ENCODE peak calls at places on chromosomes 2 and 18, in four cellular contexts. One of them, this sample, is unnamed.

GRCh38 chr18:57730146-57730545 is 73.0 kb downstream of the ATP8B1 start:
- DNase-seq in ascending aorta: no peak
- DNase-seq in lung: no peak
- DNase-seq in dorsolateral prefrontal cortex: no peak
- DNase-seq in this sample: peak

GRCh38 chr2:48448274-48449061 is 81.5 kb upstream of the STON1 start:
- DNase-seq in ascending aorta: no peak
- DNase-seq in dorsolateral prefrontal cortex: no peak
- DNase-seq in lung: no peak
- DNase-seq in this sample: no peak

GRCh38 chr2:29765711-29766110 is 155.7 kb downstream of the ALK start:
- DNase-seq in dorsolateral prefrontal cortex: no peak
- DNase-seq in ascending aorta: no peak
- DNase-seq in lung: no peak
- DNase-seq in this sample: no peak

GRCh38 chr2:86194751-86195054 is 559 bp downstream of the IMMT start:
- DNase-seq in ascending aorta: peak
- DNase-seq in dorsolateral prefrontal cortex: peak
- DNase-seq in lung: peak
- DNase-seq in this sample: no peak

GRCh38 chr2:28447943-28448737 is 47.7 kb upstream of the PLB1 start:
- DNase-seq in lung: no peak
- DNase-seq in dorsolateral prefrontal cortex: no peak
- DNase-seq in ascending aorta: peak
- DNase-seq in this sample: no peak

GRCh38 chr2:215540646-215541045 is 104.8 kb upstream of the FN1 start:
- DNase-seq in ascending aorta: no peak
- DNase-seq in dorsolateral prefrontal cortex: no peak
- DNase-seq in lung: no peak
- DNase-seq in this sample: no peak

GRCh38 chr2:116833052-116833451 is 981.4 kb upstream of the DDX18 start:
- DNase-seq in lung: no peak
- DNase-seq in ascending aorta: no peak
- DNase-seq in dorsolateral prefrontal cortex: no peak
- DNase-seq in this sample: no peak

GRCh38 chr2:239433777-239434396 is 33.1 kb upstream of the HDAC4 start:
- DNase-seq in lung: no peak
- DNase-seq in ascending aorta: no peak
- DNase-seq in dorsolateral prefrontal cortex: no peak
- DNase-seq in this sample: no peak

GRCh38 chr2:176677746-176678145 is 408.5 kb downstream of the MTX2 start:
- DNase-seq in ascending aorta: no peak
- DNase-seq in lung: no peak
- DNase-seq in dorsolateral prefrontal cortex: no peak
- DNase-seq in this sample: no peak

GRCh38 chr2:178404380-178404767 is 46.6 kb downstream of the PRKRA start:
- DNase-seq in lung: no peak
- DNase-seq in dorsolateral prefrontal cortex: no peak
- DNase-seq in ascending aorta: no peak
- DNase-seq in this sample: no peak

GRCh38 chr2:239830718-239831271 is 194.3 kb downstream of the NDUFA10 start:
- DNase-seq in dorsolateral prefrontal cortex: peak
- DNase-seq in ascending aorta: peak
- DNase-seq in lung: peak
- DNase-seq in this sample: peak

GRCh38 chr2:13230221-13230620 is 513.5 kb downstream of the TRIB2 start:
- DNase-seq in dorsolateral prefrontal cortex: no peak
- DNase-seq in lung: no peak
- DNase-seq in ascending aorta: no peak
- DNase-seq in this sample: no peak

GRCh38 chr2:60961457-60961856 is 56.1 kb upstream of the PEX13 start:
- DNase-seq in dorsolateral prefrontal cortex: no peak
- DNase-seq in ascending aorta: no peak
- DNase-seq in lung: no peak
- DNase-seq in this sample: no peak

GRCh38 chr18:68275616-68276015 is 439.3 kb downstream of the TMX3 start:
- DNase-seq in lung: no peak
- DNase-seq in dorsolateral prefrontal cortex: no peak
- DNase-seq in ascending aorta: no peak
- DNase-seq in this sample: no peak

GRCh38 chr2:134372611-134373131 is 118.8 kb downstream of the MGAT5 start:
- DNase-seq in ascending aorta: no peak
- DNase-seq in dorsolateral prefrontal cortex: peak
- DNase-seq in lung: no peak
- DNase-seq in this sample: no peak

GRCh38 chr2:53863538-53864227 is 3.9 kb upstream of the GPR75 start:
- DNase-seq in lung: no peak
- DNase-seq in ascending aorta: no peak
- DNase-seq in dorsolateral prefrontal cortex: no peak
- DNase-seq in this sample: no peak

GRCh38 chr2:78978340-78978739 is 47.2 kb upstream of the REG3G start:
- DNase-seq in dorsolateral prefrontal cortex: no peak
- DNase-seq in lung: no peak
- DNase-seq in ascending aorta: no peak
- DNase-seq in this sample: no peak

GRCh38 chr18:70419526-70419925 is 130.7 kb downstream of the SOCS6 start:
- DNase-seq in ascending aorta: no peak
- DNase-seq in lung: no peak
- DNase-seq in dorsolateral prefrontal cortex: no peak
- DNase-seq in this sample: no peak

GRCh38 chr18:70420151-70420898 is 131.5 kb downstream of the SOCS6 start:
- DNase-seq in dorsolateral prefrontal cortex: no peak
- DNase-seq in ascending aorta: no peak
- DNase-seq in lung: no peak
- DNase-seq in this sample: no peak

GRCh38 chr18:70422061-70422965 is 133.5 kb downstream of the SOCS6 start:
- DNase-seq in ascending aorta: peak
- DNase-seq in dorsolateral prefrontal cortex: peak
- DNase-seq in lung: peak
- DNase-seq in this sample: no peak

GRCh38 chr18:70423120-70423519 is 134.3 kb downstream of the SOCS6 start:
- DNase-seq in lung: no peak
- DNase-seq in ascending aorta: no peak
- DNase-seq in dorsolateral prefrontal cortex: no peak
- DNase-seq in this sample: no peak

GRCh38 chr18:70421471-70421870 is 132.6 kb downstream of the SOCS6 start:
- DNase-seq in ascending aorta: no peak
- DNase-seq in dorsolateral prefrontal cortex: no peak
- DNase-seq in lung: no peak
- DNase-seq in this sample: no peak
- H3K27ac ChIP-seq in ascending aorta: peak
- H3K27ac ChIP-seq in dorsolateral prefrontal cortex: no peak
- H3K27ac ChIP-seq in lung: peak
- H3K27ac ChIP-seq in this sample: no peak

DNA sequence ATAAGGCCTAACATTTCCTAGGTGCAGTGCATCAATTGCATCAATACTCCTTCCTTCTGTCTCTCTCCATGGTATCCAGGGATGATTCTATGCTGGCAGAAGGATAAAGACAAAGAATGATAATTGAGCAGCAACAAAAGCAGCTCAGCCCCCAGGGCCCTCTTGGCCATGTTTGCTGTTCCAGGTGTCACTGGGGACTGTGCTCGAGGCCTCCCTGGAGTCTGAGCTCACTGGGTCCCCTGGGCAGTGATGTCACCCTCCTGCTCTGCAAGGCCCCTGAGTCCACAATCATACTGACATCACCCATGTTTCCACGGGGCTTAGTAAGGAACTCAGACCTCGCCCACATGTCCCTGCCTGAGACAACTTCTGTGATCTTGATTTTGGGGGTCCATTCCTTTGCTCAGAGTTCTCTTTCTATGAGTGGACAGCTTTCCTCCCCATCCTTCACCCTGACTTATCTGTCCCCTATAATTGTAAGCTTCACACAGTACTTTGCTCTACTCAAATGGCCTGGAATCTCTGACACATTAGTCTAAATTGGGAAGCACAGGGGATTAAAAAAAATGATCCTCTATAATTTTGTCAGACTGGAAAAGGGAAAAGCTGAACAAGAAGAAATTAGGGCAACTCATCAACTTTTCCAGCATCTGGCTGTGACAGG is 15.8 kb upstream of the EXOC6B start:
- DNase-seq in ascending aorta: no peak
- DNase-seq in dorsolateral prefrontal cortex: no peak
- DNase-seq in lung: no peak
- DNase-seq in this sample: no peak
- H3K27ac ChIP-seq in ascending aorta: no peak
- H3K27ac ChIP-seq in dorsolateral prefrontal cortex: no peak
- H3K27ac ChIP-seq in lung: no peak
- H3K27ac ChIP-seq in this sample: no peak

DNA sequence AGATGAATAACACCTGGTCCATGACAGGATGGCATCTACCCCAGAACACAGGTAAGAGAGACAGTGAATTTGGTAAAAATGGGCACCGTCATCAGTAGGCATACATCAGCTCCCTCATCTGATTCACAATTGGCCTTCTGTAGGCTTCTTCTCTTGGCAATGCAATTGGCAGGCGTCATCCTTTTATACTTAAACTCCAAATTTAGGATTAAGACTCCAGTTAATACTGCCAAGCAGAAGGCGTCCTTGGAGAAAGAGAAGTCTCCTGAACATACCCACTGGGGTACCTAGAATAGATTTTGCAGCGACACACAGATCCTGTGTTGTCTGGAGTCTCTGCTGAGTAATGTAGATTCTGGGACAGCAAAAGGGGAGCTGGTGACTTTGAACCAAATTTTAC is 628 bp upstream of the METAP1D start:
- DNase-seq in ascending aorta: no peak
- DNase-seq in dorsolateral prefrontal cortex: no peak
- DNase-seq in lung: no peak
- DNase-seq in this sample: no peak
- H3K27ac ChIP-seq in ascending aorta: no peak
- H3K27ac ChIP-seq in dorsolateral prefrontal cortex: peak
- H3K27ac ChIP-seq in lung: no peak
- H3K27ac ChIP-seq in this sample: no peak

DNA sequence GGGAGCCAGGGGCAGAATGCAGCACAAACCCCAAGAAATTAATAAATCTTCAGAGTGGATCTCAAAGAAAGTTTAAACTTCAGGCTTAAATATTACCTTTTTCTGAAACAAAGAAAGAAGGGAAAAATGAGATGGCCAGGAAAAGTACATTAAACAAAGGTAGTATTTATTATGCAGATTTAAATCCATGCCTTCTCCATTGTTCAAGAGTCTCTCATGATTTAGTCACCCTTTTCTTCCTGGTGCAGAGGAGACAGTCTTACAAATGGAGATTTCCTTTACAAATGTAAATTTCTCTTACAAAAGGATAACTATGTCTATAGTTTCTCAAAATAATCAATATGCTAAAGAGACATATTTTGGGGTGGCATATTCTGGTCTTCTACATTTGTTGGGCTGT is 33.4 kb upstream of the PPM1B start:
- DNase-seq in ascending aorta: no peak
- DNase-seq in lung: no peak
- DNase-seq in dorsolateral prefrontal cortex: no peak
- DNase-seq in this sample: no peak
- H3K27ac ChIP-seq in ascending aorta: peak
- H3K27ac ChIP-seq in lung: no peak
- H3K27ac ChIP-seq in dorsolateral prefrontal cortex: no peak
- H3K27ac ChIP-seq in this sample: peak

GRCh38 chr2:47061989-47062678 is 93.0 kb downstream of the STPG4 start:
- DNase-seq in ascending aorta: no peak
- DNase-seq in lung: no peak
- DNase-seq in dorsolateral prefrontal cortex: no peak
- DNase-seq in this sample: no peak

GRCh38 chr2:47064076-47064475 is 91.0 kb downstream of the STPG4 start:
- DNase-seq in dorsolateral prefrontal cortex: no peak
- DNase-seq in ascending aorta: no peak
- DNase-seq in lung: no peak
- DNase-seq in this sample: no peak

GRCh38 chr2:47063159-47063930 is 91.8 kb downstream of the STPG4 start:
- DNase-seq in ascending aorta: no peak
- DNase-seq in dorsolateral prefrontal cortex: no peak
- DNase-seq in lung: no peak
- DNase-seq in this sample: no peak

GRCh38 chr2:47060652-47061170 is 94.4 kb downstream of the STPG4 start:
- DNase-seq in ascending aorta: no peak
- DNase-seq in dorsolateral prefrontal cortex: peak
- DNase-seq in lung: no peak
- DNase-seq in this sample: no peak

GRCh38 chr2:47062721-47063120 is 92.4 kb downstream of the STPG4 start:
- DNase-seq in dorsolateral prefrontal cortex: peak
- DNase-seq in ascending aorta: no peak
- DNase-seq in lung: no peak
- DNase-seq in this sample: no peak
- H3K27ac ChIP-seq in dorsolateral prefrontal cortex: peak
- H3K27ac ChIP-seq in ascending aorta: peak
- H3K27ac ChIP-seq in lung: no peak
- H3K27ac ChIP-seq in this sample: peak

GRCh38 chr2:111701798-111702118 is 182.2 kb downstream of the ANAPC1 start:
- DNase-seq in ascending aorta: peak
- DNase-seq in dorsolateral prefrontal cortex: no peak
- DNase-seq in lung: no peak
- DNase-seq in this sample: no peak
- H3K27ac ChIP-seq in ascending aorta: no peak
- H3K27ac ChIP-seq in dorsolateral prefrontal cortex: no peak
- H3K27ac ChIP-seq in lung: no peak
- H3K27ac ChIP-seq in this sample: no peak

DNA sequence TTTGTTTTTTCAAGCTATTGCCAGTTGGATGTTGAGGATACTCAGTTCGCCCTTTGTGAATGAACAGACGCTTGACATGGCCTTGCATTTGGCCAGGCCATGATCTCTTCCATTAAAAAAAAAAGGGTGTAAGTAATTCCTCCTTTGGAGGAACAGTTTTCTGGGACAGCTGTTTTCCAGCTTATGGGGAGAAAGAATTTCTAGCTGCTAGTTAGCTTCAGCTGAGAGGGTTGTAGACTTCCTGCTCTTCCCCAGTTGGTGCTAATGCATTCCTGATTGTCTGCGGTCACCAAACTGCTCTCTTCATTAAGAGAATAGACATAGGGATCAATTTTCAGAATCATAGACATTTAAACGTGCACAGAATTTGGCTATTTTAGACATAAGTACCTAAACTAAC is 70.9 kb downstream of the MAIP1 start:
- DNase-seq in ascending aorta: no peak
- DNase-seq in dorsolateral prefrontal cortex: no peak
- DNase-seq in lung: no peak
- DNase-seq in this sample: no peak
- H3K27ac ChIP-seq in ascending aorta: no peak
- H3K27ac ChIP-seq in dorsolateral prefrontal cortex: no peak
- H3K27ac ChIP-seq in lung: no peak
- H3K27ac ChIP-seq in this sample: no peak

DNA sequence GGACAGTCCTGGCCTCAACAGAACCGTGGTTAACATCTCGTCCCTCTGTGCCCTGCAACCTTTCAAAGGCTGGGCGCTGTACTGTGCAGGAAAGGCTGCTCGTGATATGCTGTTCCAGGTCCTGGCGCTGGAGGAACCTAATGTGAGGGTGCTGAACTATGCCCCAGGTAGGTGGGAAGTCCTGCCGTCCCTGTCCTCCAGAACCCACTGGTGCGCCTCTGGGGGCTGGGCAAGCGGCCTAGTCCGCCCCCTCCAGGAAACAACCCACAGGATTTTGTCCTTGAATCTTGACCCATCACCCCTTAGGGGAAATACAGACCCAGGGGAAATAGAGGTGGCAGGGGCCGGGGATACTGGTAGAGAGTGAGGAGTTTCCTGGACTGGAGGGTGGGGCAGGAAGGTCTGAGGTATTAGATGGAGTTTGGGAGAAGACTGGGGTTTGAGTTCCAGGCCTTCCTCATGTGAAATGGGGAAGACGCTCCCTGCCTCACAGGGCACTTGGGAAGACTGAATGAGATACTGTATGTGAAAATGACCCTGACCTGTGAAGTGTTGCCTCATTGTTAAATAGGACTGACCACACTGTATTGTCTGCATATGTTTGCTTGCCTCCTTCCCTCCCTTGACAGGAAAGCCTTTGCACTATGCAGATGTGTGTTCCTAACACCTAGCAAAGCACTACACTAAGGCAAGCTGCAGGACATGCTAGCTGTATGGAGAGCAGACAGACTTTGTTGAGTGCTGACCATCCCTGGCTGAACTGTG is 1.4 kb downstream of the SPR start:
- DNase-seq in lung: no peak
- DNase-seq in ascending aorta: no peak
- DNase-seq in dorsolateral prefrontal cortex: no peak
- DNase-seq in this sample: no peak
- H3K27ac ChIP-seq in lung: no peak
- H3K27ac ChIP-seq in ascending aorta: no peak
- H3K27ac ChIP-seq in dorsolateral prefrontal cortex: no peak
- H3K27ac ChIP-seq in this sample: peak

This sample was measured in vagina.